ENCODE peak calls at places on chromosomes 2 and 18, in eight cellular contexts. H, Z, G, K, O, E, U and S are unnamed samples.

GRCh38 chr18:40676676-40677075 is 1278.4 kb upstream of the PIK3C3 start:
- DNase-seq in H (no peak), Z (no peak), G (no peak), K (no peak), O (no peak), E (no peak), U (no peak), S (no peak)

GRCh38 chr2:186675380-186675779 is 18.5 kb upstream of the FAM171B start:
- DNase-seq in H (no peak), Z (no peak), G (no peak), K (no peak), O (no peak), E (no peak), U (no peak), S (no peak)

GRCh38 chr18:3653859-3654441 is 204.0 kb downstream of the TGIF1 start:
- DNase-seq in H (no peak), Z (no peak), G (no peak), K (no peak), O (no peak), E (no peak), U (no peak), S (no peak)

GRCh38 chr2:231922945-231923344 is 3.3 kb downstream of the NPPC start:
- DNase-seq in H (peak), Z (no peak), G (no peak), K (no peak), O (no peak), E (no peak), U (no peak), S (no peak)

GRCh38 chr18:43932140-43932539 is 654.9 kb upstream of the SYT4 start:
- DNase-seq in H (no peak), Z (no peak), G (no peak), K (no peak), O (no peak), E (no peak), U (no peak), S (no peak)

GRCh38 chr2:205914736-205915510 is 171.1 kb downstream of the INO80D start:
- DNase-seq in H (no peak), Z (no peak), G (no peak), K (no peak), O (no peak), E (no peak), U (no peak), S (no peak)

GRCh38 chr2:233974530-233975071 is 57.4 kb downstream of the TRPM8 start:
- DNase-seq in H (no peak), Z (peak), G (peak), K (peak), O (no peak), E (peak), U (no peak), S (no peak)

GRCh38 chr2:124034265-124034664 is 9.2 kb downstream of the CNTNAP5 start:
- DNase-seq in H (no peak), Z (no peak), G (no peak), K (no peak), O (no peak), E (no peak), U (no peak), S (no peak)

GRCh38 chr18:8722946-8723477 is 17.7 kb downstream of the MTCL1 start:
- DNase-seq in H (no peak), Z (no peak), G (peak), K (no peak), O (no peak), E (no peak), U (no peak), S (no peak)

GRCh38 chr2:19138264-19138825 is 220.1 kb downstream of the OSR1 start:
- DNase-seq in H (no peak), Z (no peak), G (no peak), K (no peak), O (no peak), E (no peak), U (no peak), S (no peak)

GRCh38 chr2:71547616-71548285 is 94.4 kb downstream of the DYSF start:
- DNase-seq in H (peak), Z (no peak), G (no peak), K (no peak), O (no peak), E (no peak), U (no peak), S (no peak)

GRCh38 chr2:163407296-163407695 is 328.5 kb downstream of the FIGN start:
- DNase-seq in H (no peak), Z (no peak), G (no peak), K (peak), O (no peak), E (peak), U (no peak), S (no peak)

GRCh38 chr2:76073992-76074604 is 363.4 kb upstream of the GCFC2 start:
- DNase-seq in H (no peak), Z (no peak), G (no peak), K (no peak), O (no peak), E (no peak), U (no peak), S (no peak)

GRCh38 chr2:25309402-25309801 is 32.3 kb downstream of the DNMT3A start:
- DNase-seq in H (no peak), Z (peak), G (no peak), K (no peak), O (no peak), E (no peak), U (peak), S (peak)

GRCh38 chr2:152814475-152815030 is 96.1 kb downstream of the ARL6IP6 start:
- DNase-seq in H (no peak), Z (no peak), G (no peak), K (no peak), O (no peak), E (no peak), U (no peak), S (no peak)

GRCh38 chr2:75539955-75540716 is 20.6 kb downstream of the EVA1A start:
- DNase-seq in H (no peak), Z (no peak), G (no peak), K (no peak), O (no peak), E (peak), U (no peak), S (no peak)

GRCh38 chr2:27705851-27706622 is 42.3 kb downstream of the SLC4A1AP start:
- DNase-seq in H (no peak), Z (no peak), G (peak), K (peak), O (no peak), E (peak), U (no peak), S (no peak)

GRCh38 chr2:151028691-151029176 is 232.9 kb downstream of the RBM43 start:
- DNase-seq in H (no peak), Z (no peak), G (no peak), K (no peak), O (no peak), E (no peak), U (no peak), S (no peak)

GRCh38 chr2:174544156-174544555 is 53.4 kb downstream of the WIPF1 start:
- DNase-seq in H (no peak), Z (no peak), G (no peak), K (no peak), O (no peak), E (no peak), U (no peak), S (no peak)

GRCh38 chr18:7196421-7196820 is 34.5 kb upstream of the LRRC30 start:
- DNase-seq in H (no peak), Z (no peak), G (no peak), K (no peak), O (no peak), E (no peak), U (no peak), S (no peak)

GRCh38 chr2:240932001-240932723 is 26.0 kb downstream of the CROCC2 start:
- DNase-seq in H (peak), Z (no peak), G (peak), K (no peak), O (no peak), E (no peak), U (no peak), S (no peak)

GRCh38 chr2:37585982-37586621 is 85.3 kb downstream of the CDC42EP3 start:
- DNase-seq in H (no peak), Z (peak), G (peak), K (no peak), O (no peak), E (no peak), U (peak), S (no peak)

GRCh38 chr18:50726960-50727589 is 92.7 kb downstream of the MRO start:
- DNase-seq in H (no peak), Z (no peak), G (no peak), K (no peak), O (no peak), E (no peak), U (no peak), S (no peak)

GRCh38 chr2:151632993-151633592 is 101.2 kb downstream of the NEB start:
- DNase-seq in H (no peak), Z (no peak), G (no peak), K (no peak), O (no peak), E (no peak), U (no peak), S (no peak)

GRCh38 chr18:50183556-50183955 is 11.4 kb downstream of the MYO5B start:
- DNase-seq in H (no peak), Z (no peak), G (no peak), K (no peak), O (no peak), E (no peak), U (no peak), S (no peak)

GRCh38 chr2:216557820-216558219 is 59.2 kb downstream of the RPL37A start:
- DNase-seq in H (no peak), Z (no peak), G (no peak), K (no peak), O (no peak), E (no peak), U (no peak), S (no peak)

GRCh38 chr2:26654061-26654340 is 12.8 kb upstream of the CIB4 start:
- DNase-seq in H (no peak), Z (no peak), G (no peak), K (no peak), O (no peak), E (no peak), U (no peak), S (no peak)

GRCh38 chr18:8139971-8140406 is 469.2 kb upstream of the RAB12 start:
- DNase-seq in H (no peak), Z (no peak), G (no peak), K (no peak), O (no peak), E (no peak), U (no peak), S (no peak)

GRCh38 chr2:239405071-239405470 is 4.3 kb upstream of the HDAC4 start:
- DNase-seq in H (no peak), Z (no peak), G (no peak), K (no peak), O (no peak), E (no peak), U (no peak), S (no peak)

GRCh38 chr18:68803371-68803770 is 5.5 kb downstream of the CCDC102B start:
- DNase-seq in H (no peak), Z (no peak), G (no peak), K (peak), O (no peak), E (peak), U (no peak), S (no peak)

GRCh38 chr18:48563027-48563426 is 24.2 kb downstream of the CTIF start:
- DNase-seq in H (no peak), Z (no peak), G (no peak), K (no peak), O (no peak), E (no peak), U (no peak), S (no peak)

GRCh38 chr18:36455931-36456330 is 158.4 kb downstream of the FHOD3 start:
- DNase-seq in H (no peak), Z (no peak), G (no peak), K (no peak), O (no peak), E (no peak), U (no peak), S (no peak)

GRCh38 chr2:10009811-10010781 is 33.3 kb upstream of the KLF11 start:
- DNase-seq in H (peak), Z (no peak), G (no peak), K (no peak), O (no peak), E (peak), U (no peak), S (no peak)

GRCh38 chr18:26646897-26647296 is 98.5 kb upstream of the KCTD1 start:
- DNase-seq in H (no peak), Z (no peak), G (no peak), K (no peak), O (no peak), E (no peak), U (no peak), S (no peak)

GRCh38 chr2:107684421-107684820 is 142.3 kb upstream of the RGPD4 start:
- DNase-seq in H (no peak), Z (no peak), G (no peak), K (no peak), O (no peak), E (no peak), U (no peak), S (no peak)

GRCh38 chr2:7118606-7119503 is 201.6 kb downstream of the RNF144A start:
- DNase-seq in H (no peak), Z (no peak), G (peak), K (no peak), O (no peak), E (peak), U (no peak), S (peak)

GRCh38 chr2:95313296-95314265 is 16.4 kb downstream of the KCNIP3 start:
- DNase-seq in H (peak), Z (no peak), G (peak), K (no peak), O (no peak), E (no peak), U (no peak), S (no peak)

GRCh38 chr2:59584958-59585357 is 968.5 kb downstream of the BCL11A start:
- DNase-seq in H (no peak), Z (no peak), G (no peak), K (no peak), O (no peak), E (no peak), U (peak), S (peak)